ENCODE peak calls at places on chromosomes 4 and X, in six cellular contexts. One of them, this sample, is unnamed.

GRCh38 chr4:42655921-42656735 is 777 bp downstream of the ATP8A1 start:
- DNase-seq in NT2/D1: no peak
- DNase-seq in non-pigmented ciliary epithelial cell: no peak
- DNase-seq in GDM1: peak
- DNase-seq in activated T-helper 1 cell treated with anti-CD3 and anti-CD28 coated beads, Interleukin-12 subunit alpha, Interleukin-12 subunit beta, Interleukin-2, Interleukin-4 antibody, amounts not matched to agents 30 ng/mL and 10 ng/mL and 1 ng/mL, durations not matched to agents 14 hours and 24 hours and 36 hours: peak
- DNase-seq in activated CD4-positive, alpha-beta memory T cell treated with anti-CD3 and anti-CD28 coated beads, Interleukin-2, amount 10 ng/mL, durations not matched to agents 7 days and 5 days: peak
- DNase-seq in this sample: peak

GRCh38 chrX:129813662-129814061 is 30.0 kb downstream of the ZDHHC9 start:
- DNase-seq in NT2/D1: no peak
- DNase-seq in non-pigmented ciliary epithelial cell: no peak
- DNase-seq in GDM1: no peak
- DNase-seq in activated T-helper 1 cell treated with anti-CD3 and anti-CD28 coated beads, Interleukin-12 subunit alpha, Interleukin-12 subunit beta, Interleukin-2, Interleukin-4 antibody, amounts not matched to agents 30 ng/mL and 10 ng/mL and 1 ng/mL, durations not matched to agents 14 hours and 24 hours and 36 hours: no peak
- DNase-seq in activated CD4-positive, alpha-beta memory T cell treated with anti-CD3 and anti-CD28 coated beads, Interleukin-2, amount 10 ng/mL, durations not matched to agents 7 days and 5 days: no peak
- DNase-seq in this sample: no peak

GRCh38 chr4:153713840-153714239 is 29.8 kb downstream of the TLR2 start:
- DNase-seq in NT2/D1: no peak
- DNase-seq in non-pigmented ciliary epithelial cell: no peak
- DNase-seq in GDM1: no peak
- DNase-seq in activated T-helper 1 cell treated with anti-CD3 and anti-CD28 coated beads, Interleukin-12 subunit alpha, Interleukin-12 subunit beta, Interleukin-2, Interleukin-4 antibody, amounts not matched to agents 30 ng/mL and 10 ng/mL and 1 ng/mL, durations not matched to agents 14 hours and 24 hours and 36 hours: no peak
- DNase-seq in activated CD4-positive, alpha-beta memory T cell treated with anti-CD3 and anti-CD28 coated beads, Interleukin-2, amount 10 ng/mL, durations not matched to agents 7 days and 5 days: no peak
- DNase-seq in this sample: no peak

GRCh38 chr4:169307581-169307980 is 36.8 kb upstream of the SH3RF1 start:
- DNase-seq in NT2/D1: no peak
- DNase-seq in non-pigmented ciliary epithelial cell: no peak
- DNase-seq in GDM1: no peak
- DNase-seq in activated T-helper 1 cell treated with anti-CD3 and anti-CD28 coated beads, Interleukin-12 subunit alpha, Interleukin-12 subunit beta, Interleukin-2, Interleukin-4 antibody, amounts not matched to agents 30 ng/mL and 10 ng/mL and 1 ng/mL, durations not matched to agents 14 hours and 24 hours and 36 hours: no peak
- DNase-seq in activated CD4-positive, alpha-beta memory T cell treated with anti-CD3 and anti-CD28 coated beads, Interleukin-2, amount 10 ng/mL, durations not matched to agents 7 days and 5 days: no peak
- DNase-seq in this sample: no peak

GRCh38 chr4:140395668-140396067 is 22.2 kb downstream of the SCOC start:
- DNase-seq in NT2/D1: no peak
- DNase-seq in non-pigmented ciliary epithelial cell: no peak
- DNase-seq in GDM1: no peak
- DNase-seq in activated T-helper 1 cell treated with anti-CD3 and anti-CD28 coated beads, Interleukin-12 subunit alpha, Interleukin-12 subunit beta, Interleukin-2, Interleukin-4 antibody, amounts not matched to agents 30 ng/mL and 10 ng/mL and 1 ng/mL, durations not matched to agents 14 hours and 24 hours and 36 hours: no peak
- DNase-seq in activated CD4-positive, alpha-beta memory T cell treated with anti-CD3 and anti-CD28 coated beads, Interleukin-2, amount 10 ng/mL, durations not matched to agents 7 days and 5 days: no peak
- DNase-seq in this sample: no peak

GRCh38 chr4:121784975-121785374 is 16.1 kb upstream of the EXOSC9 start:
- DNase-seq in NT2/D1: no peak
- DNase-seq in non-pigmented ciliary epithelial cell: peak
- DNase-seq in GDM1: no peak
- DNase-seq in activated T-helper 1 cell treated with anti-CD3 and anti-CD28 coated beads, Interleukin-12 subunit alpha, Interleukin-12 subunit beta, Interleukin-2, Interleukin-4 antibody, amounts not matched to agents 30 ng/mL and 10 ng/mL and 1 ng/mL, durations not matched to agents 14 hours and 24 hours and 36 hours: no peak
- DNase-seq in activated CD4-positive, alpha-beta memory T cell treated with anti-CD3 and anti-CD28 coated beads, Interleukin-2, amount 10 ng/mL, durations not matched to agents 7 days and 5 days: no peak
- DNase-seq in this sample: no peak

GRCh38 chr4:48483777-48484493 is 792 bp downstream of the SLC10A4 start:
- DNase-seq in NT2/D1: no peak
- DNase-seq in non-pigmented ciliary epithelial cell: no peak
- DNase-seq in GDM1: no peak
- DNase-seq in activated T-helper 1 cell treated with anti-CD3 and anti-CD28 coated beads, Interleukin-12 subunit alpha, Interleukin-12 subunit beta, Interleukin-2, Interleukin-4 antibody, amounts not matched to agents 30 ng/mL and 10 ng/mL and 1 ng/mL, durations not matched to agents 14 hours and 24 hours and 36 hours: no peak
- DNase-seq in activated CD4-positive, alpha-beta memory T cell treated with anti-CD3 and anti-CD28 coated beads, Interleukin-2, amount 10 ng/mL, durations not matched to agents 7 days and 5 days: no peak
- DNase-seq in this sample: no peak

GRCh38 chr4:103996059-103996458 is 276.3 kb upstream of the TACR3 start:
- DNase-seq in NT2/D1: peak
- DNase-seq in non-pigmented ciliary epithelial cell: peak
- DNase-seq in GDM1: no peak
- DNase-seq in activated T-helper 1 cell treated with anti-CD3 and anti-CD28 coated beads, Interleukin-12 subunit alpha, Interleukin-12 subunit beta, Interleukin-2, Interleukin-4 antibody, amounts not matched to agents 30 ng/mL and 10 ng/mL and 1 ng/mL, durations not matched to agents 14 hours and 24 hours and 36 hours: no peak
- DNase-seq in activated CD4-positive, alpha-beta memory T cell treated with anti-CD3 and anti-CD28 coated beads, Interleukin-2, amount 10 ng/mL, durations not matched to agents 7 days and 5 days: no peak
- DNase-seq in this sample: no peak

GRCh38 chr4:147620315-147620714 is 3.1 kb downstream of the TMEM184C start:
- DNase-seq in NT2/D1: no peak
- DNase-seq in non-pigmented ciliary epithelial cell: no peak
- DNase-seq in GDM1: no peak
- DNase-seq in activated T-helper 1 cell treated with anti-CD3 and anti-CD28 coated beads, Interleukin-12 subunit alpha, Interleukin-12 subunit beta, Interleukin-2, Interleukin-4 antibody, amounts not matched to agents 30 ng/mL and 10 ng/mL and 1 ng/mL, durations not matched to agents 14 hours and 24 hours and 36 hours: no peak
- DNase-seq in activated CD4-positive, alpha-beta memory T cell treated with anti-CD3 and anti-CD28 coated beads, Interleukin-2, amount 10 ng/mL, durations not matched to agents 7 days and 5 days: no peak
- DNase-seq in this sample: no peak

GRCh38 chr4:143711543-143712159 is 11.2 kb upstream of the FREM3 start:
- DNase-seq in NT2/D1: no peak
- DNase-seq in non-pigmented ciliary epithelial cell: no peak
- DNase-seq in GDM1: no peak
- DNase-seq in activated T-helper 1 cell treated with anti-CD3 and anti-CD28 coated beads, Interleukin-12 subunit alpha, Interleukin-12 subunit beta, Interleukin-2, Interleukin-4 antibody, amounts not matched to agents 30 ng/mL and 10 ng/mL and 1 ng/mL, durations not matched to agents 14 hours and 24 hours and 36 hours: no peak
- DNase-seq in activated CD4-positive, alpha-beta memory T cell treated with anti-CD3 and anti-CD28 coated beads, Interleukin-2, amount 10 ng/mL, durations not matched to agents 7 days and 5 days: no peak
- DNase-seq in this sample: no peak

GRCh38 chrX:69305333-69306062 is 140.2 kb upstream of the PJA1 start:
- DNase-seq in NT2/D1: peak
- DNase-seq in non-pigmented ciliary epithelial cell: no peak
- DNase-seq in GDM1: no peak
- DNase-seq in activated T-helper 1 cell treated with anti-CD3 and anti-CD28 coated beads, Interleukin-12 subunit alpha, Interleukin-12 subunit beta, Interleukin-2, Interleukin-4 antibody, amounts not matched to agents 30 ng/mL and 10 ng/mL and 1 ng/mL, durations not matched to agents 14 hours and 24 hours and 36 hours: no peak
- DNase-seq in activated CD4-positive, alpha-beta memory T cell treated with anti-CD3 and anti-CD28 coated beads, Interleukin-2, amount 10 ng/mL, durations not matched to agents 7 days and 5 days: no peak
- DNase-seq in this sample: no peak

GRCh38 chr4:145887241-145887964 is 51.2 kb downstream of the ZNF827 start:
- DNase-seq in NT2/D1: no peak
- DNase-seq in non-pigmented ciliary epithelial cell: peak
- DNase-seq in GDM1: no peak
- DNase-seq in activated T-helper 1 cell treated with anti-CD3 and anti-CD28 coated beads, Interleukin-12 subunit alpha, Interleukin-12 subunit beta, Interleukin-2, Interleukin-4 antibody, amounts not matched to agents 30 ng/mL and 10 ng/mL and 1 ng/mL, durations not matched to agents 14 hours and 24 hours and 36 hours: no peak
- DNase-seq in activated CD4-positive, alpha-beta memory T cell treated with anti-CD3 and anti-CD28 coated beads, Interleukin-2, amount 10 ng/mL, durations not matched to agents 7 days and 5 days: no peak
- DNase-seq in this sample: no peak

GRCh38 chr4:20253272-20253798 is 1.6 kb downstream of the SLIT2 start:
- DNase-seq in NT2/D1: no peak
- DNase-seq in non-pigmented ciliary epithelial cell: no peak
- DNase-seq in GDM1: no peak
- DNase-seq in activated T-helper 1 cell treated with anti-CD3 and anti-CD28 coated beads, Interleukin-12 subunit alpha, Interleukin-12 subunit beta, Interleukin-2, Interleukin-4 antibody, amounts not matched to agents 30 ng/mL and 10 ng/mL and 1 ng/mL, durations not matched to agents 14 hours and 24 hours and 36 hours: no peak
- DNase-seq in activated CD4-positive, alpha-beta memory T cell treated with anti-CD3 and anti-CD28 coated beads, Interleukin-2, amount 10 ng/mL, durations not matched to agents 7 days and 5 days: no peak
- DNase-seq in this sample: no peak

GRCh38 chr4:100081511-100081910 is 108.8 kb downstream of the DDIT4L start:
- DNase-seq in NT2/D1: no peak
- DNase-seq in non-pigmented ciliary epithelial cell: no peak
- DNase-seq in GDM1: no peak
- DNase-seq in activated T-helper 1 cell treated with anti-CD3 and anti-CD28 coated beads, Interleukin-12 subunit alpha, Interleukin-12 subunit beta, Interleukin-2, Interleukin-4 antibody, amounts not matched to agents 30 ng/mL and 10 ng/mL and 1 ng/mL, durations not matched to agents 14 hours and 24 hours and 36 hours: no peak
- DNase-seq in activated CD4-positive, alpha-beta memory T cell treated with anti-CD3 and anti-CD28 coated beads, Interleukin-2, amount 10 ng/mL, durations not matched to agents 7 days and 5 days: no peak
- DNase-seq in this sample: no peak

GRCh38 chrX:119201570-119201969 is 34.5 kb upstream of the PGRMC1 start:
- DNase-seq in NT2/D1: no peak
- DNase-seq in non-pigmented ciliary epithelial cell: no peak
- DNase-seq in GDM1: no peak
- DNase-seq in activated T-helper 1 cell treated with anti-CD3 and anti-CD28 coated beads, Interleukin-12 subunit alpha, Interleukin-12 subunit beta, Interleukin-2, Interleukin-4 antibody, amounts not matched to agents 30 ng/mL and 10 ng/mL and 1 ng/mL, durations not matched to agents 14 hours and 24 hours and 36 hours: no peak
- DNase-seq in activated CD4-positive, alpha-beta memory T cell treated with anti-CD3 and anti-CD28 coated beads, Interleukin-2, amount 10 ng/mL, durations not matched to agents 7 days and 5 days: no peak
- DNase-seq in this sample: no peak

GRCh38 chr4:143700420-143701352 is at the start of gene FREM3:
- DNase-seq in NT2/D1: no peak
- DNase-seq in non-pigmented ciliary epithelial cell: no peak
- DNase-seq in GDM1: no peak
- DNase-seq in activated T-helper 1 cell treated with anti-CD3 and anti-CD28 coated beads, Interleukin-12 subunit alpha, Interleukin-12 subunit beta, Interleukin-2, Interleukin-4 antibody, amounts not matched to agents 30 ng/mL and 10 ng/mL and 1 ng/mL, durations not matched to agents 14 hours and 24 hours and 36 hours: no peak
- DNase-seq in activated CD4-positive, alpha-beta memory T cell treated with anti-CD3 and anti-CD28 coated beads, Interleukin-2, amount 10 ng/mL, durations not matched to agents 7 days and 5 days: no peak
- DNase-seq in this sample: no peak

GRCh38 chrX:154004315-154004714 is 15.4 kb downstream of the IRAK1 start:
- DNase-seq in NT2/D1: no peak
- DNase-seq in non-pigmented ciliary epithelial cell: no peak
- DNase-seq in GDM1: no peak
- DNase-seq in activated T-helper 1 cell treated with anti-CD3 and anti-CD28 coated beads, Interleukin-12 subunit alpha, Interleukin-12 subunit beta, Interleukin-2, Interleukin-4 antibody, amounts not matched to agents 30 ng/mL and 10 ng/mL and 1 ng/mL, durations not matched to agents 14 hours and 24 hours and 36 hours: no peak
- DNase-seq in activated CD4-positive, alpha-beta memory T cell treated with anti-CD3 and anti-CD28 coated beads, Interleukin-2, amount 10 ng/mL, durations not matched to agents 7 days and 5 days: no peak
- DNase-seq in this sample: no peak

GRCh38 chr4:110663738-110664444 is 41.0 kb upstream of the PITX2 start:
- DNase-seq in NT2/D1: no peak
- DNase-seq in non-pigmented ciliary epithelial cell: peak
- DNase-seq in GDM1: no peak
- DNase-seq in activated T-helper 1 cell treated with anti-CD3 and anti-CD28 coated beads, Interleukin-12 subunit alpha, Interleukin-12 subunit beta, Interleukin-2, Interleukin-4 antibody, amounts not matched to agents 30 ng/mL and 10 ng/mL and 1 ng/mL, durations not matched to agents 14 hours and 24 hours and 36 hours: no peak
- DNase-seq in activated CD4-positive, alpha-beta memory T cell treated with anti-CD3 and anti-CD28 coated beads, Interleukin-2, amount 10 ng/mL, durations not matched to agents 7 days and 5 days: no peak
- DNase-seq in this sample: no peak

GRCh38 chr4:183912585-183912984 is 7.5 kb downstream of the STOX2 start:
- DNase-seq in NT2/D1: no peak
- DNase-seq in non-pigmented ciliary epithelial cell: no peak
- DNase-seq in GDM1: no peak
- DNase-seq in activated T-helper 1 cell treated with anti-CD3 and anti-CD28 coated beads, Interleukin-12 subunit alpha, Interleukin-12 subunit beta, Interleukin-2, Interleukin-4 antibody, amounts not matched to agents 30 ng/mL and 10 ng/mL and 1 ng/mL, durations not matched to agents 14 hours and 24 hours and 36 hours: no peak
- DNase-seq in activated CD4-positive, alpha-beta memory T cell treated with anti-CD3 and anti-CD28 coated beads, Interleukin-2, amount 10 ng/mL, durations not matched to agents 7 days and 5 days: no peak
- DNase-seq in this sample: no peak

GRCh38 chr4:76569225-76569624 is 134.2 kb downstream of the SHROOM3 start:
- DNase-seq in NT2/D1: no peak
- DNase-seq in non-pigmented ciliary epithelial cell: no peak
- DNase-seq in GDM1: no peak
- DNase-seq in activated T-helper 1 cell treated with anti-CD3 and anti-CD28 coated beads, Interleukin-12 subunit alpha, Interleukin-12 subunit beta, Interleukin-2, Interleukin-4 antibody, amounts not matched to agents 30 ng/mL and 10 ng/mL and 1 ng/mL, durations not matched to agents 14 hours and 24 hours and 36 hours: no peak
- DNase-seq in activated CD4-positive, alpha-beta memory T cell treated with anti-CD3 and anti-CD28 coated beads, Interleukin-2, amount 10 ng/mL, durations not matched to agents 7 days and 5 days: no peak
- DNase-seq in this sample: no peak

This sample was measured in activated T-helper 2 cell treated with anti-CD3 and anti-CD28 coated beads, Interferon-gamma antibody, Interleukin-2, Interleukin-4, amounts not matched to agents 10 μg/mL and 5 μg/mL and 100 μg/mL, durations not matched to agents 14 hours and 24 hours and 36 hours.